ENCODE peak calls at places on chromosomes 4 and X, in nine cellular contexts. One of them, this sample, is unnamed.

GRCh38 chr4:27010334-27010940 is 149.8 kb downstream of the STIM2 start:
- DNase-seq in fibroblast of pulmonary artery: peak
- DNase-seq in G401: peak
- DNase-seq in T47D: peak
- DNase-seq in A549: peak
- DNase-seq in activated naive CD8-positive, alpha-beta T cell treated with anti-CD3 and anti-CD28 coated beads, Interleukin-2, amount 10 ng/mL, durations not matched to agents 7 days and 5 days: peak
- DNase-seq in stimulated activated CD8-positive, alpha-beta memory T cell treated with anti-CD3 and anti-CD28 coated beads, Interleukin-15, amount 100 ng/mL, for 24 hours: no peak
- DNase-seq in endodermal cell: peak
- DNase-seq in activated CD4-positive, alpha-beta T cell treated with anti-CD3 and anti-CD28 coated beads, Interleukin-2, amount 50 U/mL, for 48 hours: peak
- DNase-seq in this sample: no peak

GRCh38 chr4:139795476-139795875 is 129.9 kb downstream of the MGST2 start:
- DNase-seq in activated naive CD8-positive, alpha-beta T cell treated with anti-CD3 and anti-CD28 coated beads, Interleukin-2, amount 10 ng/mL, durations not matched to agents 7 days and 5 days: no peak
- DNase-seq in activated CD4-positive, alpha-beta T cell treated with anti-CD3 and anti-CD28 coated beads, Interleukin-2, amount 50 U/mL, for 48 hours: no peak
- DNase-seq in A549: no peak
- DNase-seq in G401: no peak
- DNase-seq in endodermal cell: no peak
- DNase-seq in stimulated activated CD8-positive, alpha-beta memory T cell treated with anti-CD3 and anti-CD28 coated beads, Interleukin-15, amount 100 ng/mL, for 24 hours: no peak
- DNase-seq in fibroblast of pulmonary artery: no peak
- DNase-seq in T47D: no peak
- DNase-seq in this sample: no peak

GRCh38 chrX:84046403-84046984 is 141.5 kb downstream of the RPS6KA6 start:
- DNase-seq in activated CD4-positive, alpha-beta T cell treated with anti-CD3 and anti-CD28 coated beads, Interleukin-2, amount 50 U/mL, for 48 hours: no peak
- DNase-seq in G401: peak
- DNase-seq in endodermal cell: peak
- DNase-seq in stimulated activated CD8-positive, alpha-beta memory T cell treated with anti-CD3 and anti-CD28 coated beads, Interleukin-15, amount 100 ng/mL, for 24 hours: no peak
- DNase-seq in T47D: peak
- DNase-seq in activated naive CD8-positive, alpha-beta T cell treated with anti-CD3 and anti-CD28 coated beads, Interleukin-2, amount 10 ng/mL, durations not matched to agents 7 days and 5 days: peak
- DNase-seq in A549: peak
- DNase-seq in fibroblast of pulmonary artery: peak
- DNase-seq in this sample: no peak

GRCh38 chr4:38804654-38805295 is at the start of gene TLR1:
- DNase-seq in G401: peak
- DNase-seq in activated naive CD8-positive, alpha-beta T cell treated with anti-CD3 and anti-CD28 coated beads, Interleukin-2, amount 10 ng/mL, durations not matched to agents 7 days and 5 days: no peak
- DNase-seq in A549: no peak
- DNase-seq in fibroblast of pulmonary artery: peak
- DNase-seq in activated CD4-positive, alpha-beta T cell treated with anti-CD3 and anti-CD28 coated beads, Interleukin-2, amount 50 U/mL, for 48 hours: no peak
- DNase-seq in T47D: peak
- DNase-seq in endodermal cell: no peak
- DNase-seq in stimulated activated CD8-positive, alpha-beta memory T cell treated with anti-CD3 and anti-CD28 coated beads, Interleukin-15, amount 100 ng/mL, for 24 hours: no peak
- DNase-seq in this sample: no peak

GRCh38 chr4:166538491-166539005 is 665.5 kb downstream of the TLL1 start:
- DNase-seq in activated CD4-positive, alpha-beta T cell treated with anti-CD3 and anti-CD28 coated beads, Interleukin-2, amount 50 U/mL, for 48 hours: no peak
- DNase-seq in fibroblast of pulmonary artery: no peak
- DNase-seq in activated naive CD8-positive, alpha-beta T cell treated with anti-CD3 and anti-CD28 coated beads, Interleukin-2, amount 10 ng/mL, durations not matched to agents 7 days and 5 days: no peak
- DNase-seq in A549: no peak
- DNase-seq in endodermal cell: peak
- DNase-seq in G401: no peak
- DNase-seq in stimulated activated CD8-positive, alpha-beta memory T cell treated with anti-CD3 and anti-CD28 coated beads, Interleukin-15, amount 100 ng/mL, for 24 hours: no peak
- DNase-seq in T47D: no peak
- DNase-seq in this sample: no peak

GRCh38 chrX:130523460-130524394 is 121.9 kb downstream of the RBMX2 start:
- DNase-seq in activated naive CD8-positive, alpha-beta T cell treated with anti-CD3 and anti-CD28 coated beads, Interleukin-2, amount 10 ng/mL, durations not matched to agents 7 days and 5 days: no peak
- DNase-seq in activated CD4-positive, alpha-beta T cell treated with anti-CD3 and anti-CD28 coated beads, Interleukin-2, amount 50 U/mL, for 48 hours: no peak
- DNase-seq in G401: peak
- DNase-seq in stimulated activated CD8-positive, alpha-beta memory T cell treated with anti-CD3 and anti-CD28 coated beads, Interleukin-15, amount 100 ng/mL, for 24 hours: no peak
- DNase-seq in endodermal cell: peak
- DNase-seq in fibroblast of pulmonary artery: peak
- DNase-seq in T47D: no peak
- DNase-seq in A549: no peak
- DNase-seq in this sample: no peak

GRCh38 chrX:65667503-65668355 is at the start of gene MSN:
- DNase-seq in activated naive CD8-positive, alpha-beta T cell treated with anti-CD3 and anti-CD28 coated beads, Interleukin-2, amount 10 ng/mL, durations not matched to agents 7 days and 5 days: peak
- DNase-seq in A549: peak
- DNase-seq in T47D: no peak
- DNase-seq in stimulated activated CD8-positive, alpha-beta memory T cell treated with anti-CD3 and anti-CD28 coated beads, Interleukin-15, amount 100 ng/mL, for 24 hours: peak
- DNase-seq in fibroblast of pulmonary artery: peak
- DNase-seq in endodermal cell: peak
- DNase-seq in G401: no peak
- DNase-seq in activated CD4-positive, alpha-beta T cell treated with anti-CD3 and anti-CD28 coated beads, Interleukin-2, amount 50 U/mL, for 48 hours: peak
- DNase-seq in this sample: peak

GRCh38 chr4:90537491-90537890 is 410.3 kb downstream of the CCSER1 start:
- DNase-seq in T47D: no peak
- DNase-seq in activated CD4-positive, alpha-beta T cell treated with anti-CD3 and anti-CD28 coated beads, Interleukin-2, amount 50 U/mL, for 48 hours: no peak
- DNase-seq in fibroblast of pulmonary artery: peak
- DNase-seq in endodermal cell: no peak
- DNase-seq in G401: no peak
- DNase-seq in activated naive CD8-positive, alpha-beta T cell treated with anti-CD3 and anti-CD28 coated beads, Interleukin-2, amount 10 ng/mL, durations not matched to agents 7 days and 5 days: no peak
- DNase-seq in stimulated activated CD8-positive, alpha-beta memory T cell treated with anti-CD3 and anti-CD28 coated beads, Interleukin-15, amount 100 ng/mL, for 24 hours: no peak
- DNase-seq in A549: no peak
- DNase-seq in this sample: no peak

GRCh38 chr4:8229341-8229975 is 30.4 kb downstream of the SH3TC1 start:
- DNase-seq in A549: no peak
- DNase-seq in activated CD4-positive, alpha-beta T cell treated with anti-CD3 and anti-CD28 coated beads, Interleukin-2, amount 50 U/mL, for 48 hours: peak
- DNase-seq in activated naive CD8-positive, alpha-beta T cell treated with anti-CD3 and anti-CD28 coated beads, Interleukin-2, amount 10 ng/mL, durations not matched to agents 7 days and 5 days: no peak
- DNase-seq in fibroblast of pulmonary artery: no peak
- DNase-seq in endodermal cell: no peak
- DNase-seq in G401: no peak
- DNase-seq in stimulated activated CD8-positive, alpha-beta memory T cell treated with anti-CD3 and anti-CD28 coated beads, Interleukin-15, amount 100 ng/mL, for 24 hours: no peak
- DNase-seq in T47D: no peak
- DNase-seq in this sample: no peak

GRCh38 chr4:182286936-182287335 is 43.7 kb downstream of the TENM3 start:
- DNase-seq in activated CD4-positive, alpha-beta T cell treated with anti-CD3 and anti-CD28 coated beads, Interleukin-2, amount 50 U/mL, for 48 hours: no peak
- DNase-seq in G401: no peak
- DNase-seq in T47D: no peak
- DNase-seq in A549: no peak
- DNase-seq in stimulated activated CD8-positive, alpha-beta memory T cell treated with anti-CD3 and anti-CD28 coated beads, Interleukin-15, amount 100 ng/mL, for 24 hours: no peak
- DNase-seq in endodermal cell: no peak
- DNase-seq in activated naive CD8-positive, alpha-beta T cell treated with anti-CD3 and anti-CD28 coated beads, Interleukin-2, amount 10 ng/mL, durations not matched to agents 7 days and 5 days: no peak
- DNase-seq in fibroblast of pulmonary artery: no peak
- DNase-seq in this sample: no peak

GRCh38 chr4:32735856-32736590 is 2015.9 kb downstream of the PCDH7 start:
- DNase-seq in fibroblast of pulmonary artery: no peak
- DNase-seq in activated CD4-positive, alpha-beta T cell treated with anti-CD3 and anti-CD28 coated beads, Interleukin-2, amount 50 U/mL, for 48 hours: no peak
- DNase-seq in T47D: no peak
- DNase-seq in A549: no peak
- DNase-seq in stimulated activated CD8-positive, alpha-beta memory T cell treated with anti-CD3 and anti-CD28 coated beads, Interleukin-15, amount 100 ng/mL, for 24 hours: no peak
- DNase-seq in activated naive CD8-positive, alpha-beta T cell treated with anti-CD3 and anti-CD28 coated beads, Interleukin-2, amount 10 ng/mL, durations not matched to agents 7 days and 5 days: no peak
- DNase-seq in G401: no peak
- DNase-seq in endodermal cell: no peak
- DNase-seq in this sample: no peak

GRCh38 chr4:168972601-168973000 is 37.5 kb downstream of the CBR4 start:
- DNase-seq in G401: no peak
- DNase-seq in activated CD4-positive, alpha-beta T cell treated with anti-CD3 and anti-CD28 coated beads, Interleukin-2, amount 50 U/mL, for 48 hours: no peak
- DNase-seq in T47D: no peak
- DNase-seq in stimulated activated CD8-positive, alpha-beta memory T cell treated with anti-CD3 and anti-CD28 coated beads, Interleukin-15, amount 100 ng/mL, for 24 hours: no peak
- DNase-seq in endodermal cell: no peak
- DNase-seq in activated naive CD8-positive, alpha-beta T cell treated with anti-CD3 and anti-CD28 coated beads, Interleukin-2, amount 10 ng/mL, durations not matched to agents 7 days and 5 days: no peak
- DNase-seq in fibroblast of pulmonary artery: no peak
- DNase-seq in A549: no peak
- DNase-seq in this sample: no peak

GRCh38 chr4:106690487-106690886 is 321.9 kb upstream of the GIMD1 start:
- DNase-seq in endodermal cell: no peak
- DNase-seq in activated naive CD8-positive, alpha-beta T cell treated with anti-CD3 and anti-CD28 coated beads, Interleukin-2, amount 10 ng/mL, durations not matched to agents 7 days and 5 days: no peak
- DNase-seq in stimulated activated CD8-positive, alpha-beta memory T cell treated with anti-CD3 and anti-CD28 coated beads, Interleukin-15, amount 100 ng/mL, for 24 hours: no peak
- DNase-seq in fibroblast of pulmonary artery: peak
- DNase-seq in activated CD4-positive, alpha-beta T cell treated with anti-CD3 and anti-CD28 coated beads, Interleukin-2, amount 50 U/mL, for 48 hours: no peak
- DNase-seq in T47D: peak
- DNase-seq in G401: no peak
- DNase-seq in A549: no peak
- DNase-seq in this sample: no peak

GRCh38 chrX:23548164-23548563 is 119.1 kb upstream of the PRDX4 start:
- DNase-seq in stimulated activated CD8-positive, alpha-beta memory T cell treated with anti-CD3 and anti-CD28 coated beads, Interleukin-15, amount 100 ng/mL, for 24 hours: no peak
- DNase-seq in T47D: no peak
- DNase-seq in activated CD4-positive, alpha-beta T cell treated with anti-CD3 and anti-CD28 coated beads, Interleukin-2, amount 50 U/mL, for 48 hours: no peak
- DNase-seq in A549: no peak
- DNase-seq in endodermal cell: no peak
- DNase-seq in G401: no peak
- DNase-seq in activated naive CD8-positive, alpha-beta T cell treated with anti-CD3 and anti-CD28 coated beads, Interleukin-2, amount 10 ng/mL, durations not matched to agents 7 days and 5 days: no peak
- DNase-seq in fibroblast of pulmonary artery: peak
- DNase-seq in this sample: no peak

GRCh38 chr4:76723916-76724315 is 174.0 kb downstream of the SOWAHB start:
- DNase-seq in A549: no peak
- DNase-seq in fibroblast of pulmonary artery: peak
- DNase-seq in endodermal cell: no peak
- DNase-seq in G401: no peak
- DNase-seq in stimulated activated CD8-positive, alpha-beta memory T cell treated with anti-CD3 and anti-CD28 coated beads, Interleukin-15, amount 100 ng/mL, for 24 hours: no peak
- DNase-seq in activated naive CD8-positive, alpha-beta T cell treated with anti-CD3 and anti-CD28 coated beads, Interleukin-2, amount 10 ng/mL, durations not matched to agents 7 days and 5 days: no peak
- DNase-seq in activated CD4-positive, alpha-beta T cell treated with anti-CD3 and anti-CD28 coated beads, Interleukin-2, amount 50 U/mL, for 48 hours: no peak
- DNase-seq in T47D: no peak
- DNase-seq in this sample: no peak

GRCh38 chrX:107205770-107206696 is at the start of the genes DNAAF6 and NUP62CL:
- DNase-seq in stimulated activated CD8-positive, alpha-beta memory T cell treated with anti-CD3 and anti-CD28 coated beads, Interleukin-15, amount 100 ng/mL, for 24 hours: no peak
- DNase-seq in activated naive CD8-positive, alpha-beta T cell treated with anti-CD3 and anti-CD28 coated beads, Interleukin-2, amount 10 ng/mL, durations not matched to agents 7 days and 5 days: peak
- DNase-seq in T47D: peak
- DNase-seq in endodermal cell: peak
- DNase-seq in A549: peak
- DNase-seq in G401: peak
- DNase-seq in activated CD4-positive, alpha-beta T cell treated with anti-CD3 and anti-CD28 coated beads, Interleukin-2, amount 50 U/mL, for 48 hours: peak
- DNase-seq in fibroblast of pulmonary artery: peak
- DNase-seq in this sample: no peak

GRCh38 chr4:151276787-151277557 is at the start of gene PRSS48:
- DNase-seq in stimulated activated CD8-positive, alpha-beta memory T cell treated with anti-CD3 and anti-CD28 coated beads, Interleukin-15, amount 100 ng/mL, for 24 hours: peak
- DNase-seq in A549: peak
- DNase-seq in fibroblast of pulmonary artery: peak
- DNase-seq in endodermal cell: peak
- DNase-seq in activated CD4-positive, alpha-beta T cell treated with anti-CD3 and anti-CD28 coated beads, Interleukin-2, amount 50 U/mL, for 48 hours: peak
- DNase-seq in activated naive CD8-positive, alpha-beta T cell treated with anti-CD3 and anti-CD28 coated beads, Interleukin-2, amount 10 ng/mL, durations not matched to agents 7 days and 5 days: peak
- DNase-seq in T47D: peak
- DNase-seq in G401: peak
- DNase-seq in this sample: no peak

GRCh38 chr4:181536753-181537434 is 706.3 kb upstream of the TENM3 start:
- DNase-seq in G401: no peak
- DNase-seq in fibroblast of pulmonary artery: no peak
- DNase-seq in A549: no peak
- DNase-seq in activated naive CD8-positive, alpha-beta T cell treated with anti-CD3 and anti-CD28 coated beads, Interleukin-2, amount 10 ng/mL, durations not matched to agents 7 days and 5 days: no peak
- DNase-seq in T47D: no peak
- DNase-seq in stimulated activated CD8-positive, alpha-beta memory T cell treated with anti-CD3 and anti-CD28 coated beads, Interleukin-15, amount 100 ng/mL, for 24 hours: no peak
- DNase-seq in endodermal cell: no peak
- DNase-seq in activated CD4-positive, alpha-beta T cell treated with anti-CD3 and anti-CD28 coated beads, Interleukin-2, amount 50 U/mL, for 48 hours: no peak
- DNase-seq in this sample: no peak

This sample was measured in cortex of kidney.